ENCODE peak calls at places on chromosomes 13 and 19, in four cellular contexts. Y, Q, U and X are unnamed samples.

GRCh38 chr13:53311561-53311960 is 282.9 kb downstream of the OLFM4 start:
- DNase-seq in Y (no peak), Q (no peak), U (no peak), X (no peak)

GRCh38 chr13:112690242-112690943 is 555 bp downstream of the ATP11A start:
- DNase-seq in Y (no peak), Q (no peak), U (no peak), X (peak; percentile 84)

GRCh38 chr19:30733826-30734550 is 361.8 kb downstream of the ZNF536 start:
- DNase-seq in Y (no peak), Q (no peak), U (no peak), X (peak; percentile 67)

GRCh38 chr19:14198384-14199376 is 7.3 kb downstream of the ADGRL1 start:
- DNase-seq in Y (no peak), Q (no peak), U (no peak), X (peak; percentile 51)

GRCh38 chr13:108779308-108779707 is 149.9 kb downstream of the MYO16 start:
- DNase-seq in Y (no peak), Q (peak; percentile 17), U (no peak), X (no peak)

GRCh38 chr19:30577551-30578090 is 205.4 kb downstream of the ZNF536 start:
- DNase-seq in Y (no peak), Q (no peak), U (no peak), X (no peak)

GRCh38 chr13:98217597-98217996 is 40.5 kb upstream of the RNF113B start:
- DNase-seq in Y (no peak), Q (no peak), U (no peak), X (no peak)

GRCh38 chr19:49676690-49677231 is 310 bp upstream of the PRMT1 start:
- DNase-seq in Y (peak; percentile 99), Q (peak; percentile 90), U (peak; percentile 99), X (peak; percentile 93)

GRCh38 chr19:1259873-1260748 is 9.0 kb upstream of the CIRBP start:
- DNase-seq in Y (no peak), Q (no peak), U (no peak), X (no peak)

DNA sequence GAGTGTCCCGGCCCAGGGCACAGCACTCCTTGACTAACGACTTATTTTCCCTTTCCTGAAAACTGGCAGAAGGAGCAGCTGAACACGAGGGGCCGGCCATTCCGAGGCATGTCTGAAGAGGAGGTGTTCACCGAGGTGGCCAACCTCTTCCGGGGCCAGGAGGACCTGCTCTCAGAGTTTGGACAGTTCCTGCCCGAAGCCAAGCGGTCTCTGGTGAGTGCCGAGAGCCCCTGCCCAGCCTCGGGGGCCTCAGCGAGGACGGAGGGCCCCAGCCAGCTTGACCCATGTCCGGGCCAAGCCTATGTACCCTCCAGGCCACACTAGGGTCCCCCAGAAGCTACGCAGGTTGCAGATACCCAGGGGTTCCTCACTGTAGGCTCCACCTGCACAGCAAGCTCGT is 17.7 kb downstream of the SIN3B start:
- DNase-seq in Y (no peak), Q (no peak), U (no peak), X (no peak)
- TF ChIP-seq MAX in Y (no peak), Q (no peak), U (no peak), X (no peak)

GRCh38 chr13:41015920-41016319 is 3.2 kb downstream of the ELF1 start:
- DNase-seq in Y (no peak), Q (no peak), U (no peak), X (no peak)
- TF ChIP-seq NRF1 in Y (no peak), Q (no peak), U (no peak), X (no peak)

GRCh38 chr13:95644611-95645052 is at the start of gene DZIP1:
- DNase-seq in Y (no peak), Q (no peak), U (no peak), X (peak; percentile 90)
- TF ChIP-seq MAX in Y (peak; percentile 96), Q (no peak), U (no peak), X (peak; percentile 93)

GRCh38 chr13:66139701-66140100 is 1090.4 kb downstream of the PCDH9 start:
- DNase-seq in Y (no peak), Q (no peak), U (no peak), X (no peak)

GRCh38 chr13:66137384-66137783 is 1092.8 kb downstream of the PCDH9 start:
- DNase-seq in Y (no peak), Q (no peak), U (no peak), X (no peak)

GRCh38 chr13:66138172-66138811 is 1091.8 kb downstream of the PCDH9 start:
- DNase-seq in Y (no peak), Q (no peak), U (peak; percentile 82), X (no peak)

GRCh38 chr13:66139250-66139649 is 1090.9 kb downstream of the PCDH9 start:
- DNase-seq in Y (no peak), Q (no peak), U (no peak), X (no peak)
- TF ChIP-seq NRF1 in Y (no peak), Q (no peak), U (no peak), X (no peak)

DNA sequence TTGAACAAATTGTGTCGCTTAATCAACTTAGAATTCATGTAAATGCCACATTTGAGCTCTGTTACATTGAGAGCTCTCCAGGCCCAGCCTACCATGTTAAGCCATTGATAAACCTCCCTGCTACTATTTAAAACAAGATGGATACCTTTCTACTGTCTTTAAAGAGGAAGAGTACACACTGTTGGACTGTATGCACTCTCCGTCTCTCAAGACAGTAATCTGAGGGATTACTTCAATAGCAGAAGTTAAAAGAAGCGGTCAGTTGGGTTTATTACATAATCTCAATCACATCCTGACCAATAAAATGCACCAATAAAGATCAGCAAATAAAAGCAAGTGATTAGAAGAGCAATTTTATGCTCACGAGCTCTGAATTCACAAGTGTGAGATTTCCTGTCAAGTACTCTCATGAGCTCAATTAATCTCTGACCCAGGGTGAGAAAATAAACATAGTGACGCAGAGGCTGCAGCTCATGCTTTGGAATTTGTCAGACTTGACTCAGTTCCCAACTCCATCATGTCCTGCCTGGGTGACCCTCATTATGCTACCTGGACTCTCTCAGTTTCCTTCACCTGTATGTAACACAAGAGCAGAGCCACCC is 12.3 kb downstream of the ABCC4 start:
- DNase-seq in Y (no peak), Q (no peak), U (no peak), X (no peak)
- TF ChIP-seq MAX in Y (no peak), Q (no peak), U (no peak), X (no peak)

DNA sequence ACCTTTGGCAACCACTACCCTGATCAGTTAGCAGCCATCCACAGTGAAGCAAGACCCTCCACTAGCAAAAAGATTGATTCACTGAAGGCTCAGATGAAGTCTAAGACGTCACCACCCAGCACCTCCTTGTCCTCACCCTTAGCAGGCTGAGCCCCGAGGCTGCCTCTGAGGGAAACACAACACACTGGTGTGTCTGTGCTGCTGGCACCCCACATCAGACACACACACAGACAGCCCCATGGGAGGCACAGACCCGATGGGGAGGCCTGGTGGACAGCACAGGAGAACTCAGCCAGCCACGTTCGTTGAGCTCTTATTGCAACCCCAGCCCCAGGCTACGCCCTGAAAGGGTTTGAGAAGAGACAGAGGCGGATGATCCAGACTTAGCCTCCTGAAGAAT is 94.7 kb downstream of the ZDHHC20 start:
- DNase-seq in Y (no peak), Q (no peak), U (no peak), X (no peak)
- TF ChIP-seq NRF1 in Y (no peak), Q (no peak), U (no peak), X (no peak)

GRCh38 chr19:46890423-46891170 is 29.8 kb downstream of the ARHGAP35 start:
- DNase-seq in Y (no peak), Q (no peak), U (no peak), X (no peak)
- TF ChIP-seq MAX in Y (no peak), Q (no peak), U (no peak), X (peak; percentile 43)

DNA sequence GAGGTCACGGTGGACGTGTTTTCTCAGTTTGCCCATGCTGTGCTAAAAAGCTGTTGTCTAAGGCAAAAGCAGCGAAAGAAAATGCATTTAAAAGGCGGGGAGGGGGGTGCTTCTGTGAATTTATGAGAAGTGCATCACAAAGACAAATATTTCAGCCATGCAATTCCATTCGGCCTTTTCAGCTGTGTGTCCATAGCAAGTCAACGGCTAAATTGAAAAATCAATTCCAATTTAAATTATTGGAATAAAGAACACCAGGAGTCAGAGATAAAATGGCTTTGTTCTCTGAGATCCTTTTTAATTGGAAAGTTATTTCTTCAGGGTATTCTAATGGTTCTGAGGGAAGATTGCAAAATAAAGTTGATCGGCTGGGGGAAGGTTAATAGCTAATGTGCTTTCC is 647.3 kb downstream of the DACH1 start:
- DNase-seq in Y (no peak), Q (no peak), U (no peak), X (no peak)
- TF ChIP-seq NRF1 in Y (no peak), Q (no peak), U (no peak), X (no peak)

DNA sequence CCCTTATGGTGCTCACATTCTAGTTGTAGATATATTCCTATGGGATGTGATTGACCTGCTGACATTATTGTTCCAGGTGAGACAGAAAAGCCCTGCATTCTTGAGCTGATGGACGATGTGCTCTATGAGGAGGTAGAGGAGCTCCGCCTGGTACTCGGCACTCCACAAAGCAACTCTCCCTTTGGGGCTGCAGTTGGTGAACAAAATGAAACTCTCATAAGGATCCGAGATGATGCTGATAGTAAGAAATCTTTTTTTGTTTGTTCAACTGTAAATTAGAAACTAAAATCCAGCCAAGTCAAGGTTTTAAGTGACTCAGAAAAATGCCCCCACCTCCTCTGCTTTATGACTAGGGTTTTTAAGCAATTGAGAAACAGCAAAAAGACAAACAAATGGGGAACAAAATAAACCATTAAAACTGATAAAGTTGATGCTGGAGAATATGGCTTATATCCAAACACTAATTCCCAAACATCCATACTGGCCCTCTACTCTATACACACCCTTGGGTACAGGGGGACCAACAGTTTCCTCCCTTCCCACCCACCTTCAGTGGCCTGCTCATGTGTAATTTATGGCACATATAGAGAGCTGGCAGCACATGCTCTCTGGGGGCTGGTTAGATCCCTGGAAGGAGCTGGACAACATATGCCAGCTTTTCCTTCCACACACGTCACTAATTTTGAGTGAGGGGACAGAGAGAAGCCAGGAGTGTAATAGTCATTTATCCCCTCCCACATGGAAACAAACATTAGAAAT is 139.6 kb downstream of the STOML3 start:
- DNase-seq in Y (no peak), Q (no peak), U (no peak), X (no peak)
- TF ChIP-seq MAX in Y (no peak), Q (no peak), U (no peak), X (no peak)